ENCODE peak calls at places on chromosomes 3 and 15, in ten cellular contexts. Y, E, Q, A, X, F, D, J, R and C are unnamed samples.

GRCh38 chr3:98008751-98009373 is 26.3 kb downstream of the GABRR3 start:
- DNase-seq in F (no peak), Y (no peak), D (no peak), J (no peak), X (no peak), R (no peak), A (no peak), Q (no peak), E (no peak), C (no peak)

GRCh38 chr15:64246364-64247189 is 83.8 kb upstream of the PPIB start:
- DNase-seq in F (no peak), Y (no peak), A (no peak), Q (no peak), D (no peak), E (no peak), X (peak; percentile 61), J (no peak), R (no peak), C (no peak)

GRCh38 chr3:30873667-30874066 is 20.8 kb downstream of the GADL1 start:
- DNase-seq in Y (no peak), E (no peak), X (no peak), D (no peak), A (no peak), J (no peak), Q (no peak), F (no peak), R (no peak), C (no peak)

GRCh38 chr3:136804813-136805212 is 14.1 kb upstream of the SLC35G2 start:
- DNase-seq in F (peak; percentile 87), A (no peak), D (no peak), R (no peak), J (no peak), X (no peak), Y (no peak), E (no peak), Q (no peak), C (no peak)

GRCh38 chr3:126212629-126213375 is 32.4 kb upstream of the ALDH1L1 start:
- DNase-seq in X (peak; percentile 29), F (peak; percentile 68), Q (peak; percentile 66), J (peak; percentile 72), Y (peak; percentile 70), E (peak; percentile 36), R (peak; percentile 32), D (peak; percentile 39), A (no peak), C (peak; percentile 15)

GRCh38 chr3:156150434-156151066 is 30.2 kb downstream of the KCNAB1 start:
- DNase-seq in Q (peak; percentile 71), X (peak; percentile 26), F (peak; percentile 68), J (peak; percentile 71), A (no peak), Y (peak; percentile 29), E (peak; percentile 25), R (peak; percentile 54), D (peak; percentile 29), C (peak; percentile 52)

GRCh38 chr3:62559831-62560445 is 186.6 kb upstream of the FEZF2 start:
- DNase-seq in F (no peak), Y (no peak), D (no peak), A (no peak), E (no peak), R (no peak), X (no peak), J (no peak), Q (no peak), C (no peak)

GRCh38 chr3:128294999-128295468 is 141.8 kb downstream of the EEFSEC start:
- DNase-seq in E (no peak), D (peak; percentile 14), F (no peak), Y (no peak), X (no peak), J (no peak), Q (no peak), A (peak; percentile 23), R (no peak), C (no peak)

GRCh38 chr3:124557-125179 is 71.9 kb upstream of the CHL1 start:
- DNase-seq in R (no peak), D (no peak), F (no peak), Y (no peak), A (no peak), Q (no peak), J (no peak), X (no peak), E (no peak), C (no peak)

GRCh38 chr3:53495518-53496501 is 1.4 kb downstream of the CACNA1D start:
- DNase-seq in F (peak; percentile 38), E (no peak), Y (peak; percentile 22), Q (no peak), X (no peak), J (peak; percentile 70), A (no peak), D (no peak), R (peak; percentile 30), C (peak; percentile 17)

GRCh38 chr3:153925826-153926514 is 195.2 kb upstream of the ARHGEF26 start:
- DNase-seq in J (no peak), F (no peak), X (no peak), Y (no peak), R (no peak), E (no peak), Q (no peak), A (no peak), D (no peak), C (no peak)

GRCh38 chr3:54213910-54214309 is 91.6 kb downstream of the CACNA2D3 start:
- DNase-seq in F (no peak), J (no peak), X (no peak), E (no peak), Q (no peak), R (no peak), D (no peak), Y (no peak), A (no peak), C (no peak)

GRCh38 chr3:48555949-48556795 is 431 bp downstream of the PFKFB4 start:
- DNase-seq in Y (no peak), R (no peak), F (no peak), A (no peak), E (no peak), X (no peak), D (no peak), J (no peak), Q (no peak), C (no peak)

GRCh38 chr3:48555231-48555948 is 1.2 kb downstream of the PFKFB4 start:
- DNase-seq in E (no peak), J (no peak), Y (no peak), Q (peak; percentile 83), R (no peak), X (no peak), D (no peak), F (no peak), A (no peak), C (no peak)

GRCh38 chr3:48558446-48559134 is 2.0 kb upstream of the PFKFB4 start:
- DNase-seq in F (no peak), Q (peak; percentile 38), D (no peak), X (no peak), Y (no peak), E (peak; percentile 60), A (peak; percentile 90), R (no peak), J (peak; percentile 80), C (peak; percentile 43)

GRCh38 chr3:48553886-48554845 is 2.4 kb downstream of the PFKFB4 start:
- DNase-seq in D (no peak), Y (no peak), E (no peak), J (no peak), Q (no peak), A (no peak), F (no peak), R (no peak), X (no peak), C (no peak)

GRCh38 chr3:48556796-48557626 is at the start of gene PFKFB4:
- DNase-seq in F (peak; percentile 100), X (peak; percentile 98), A (peak; percentile 100), Q (peak; percentile 99), Y (peak; percentile 99), R (peak; percentile 100), D (peak; percentile 99), J (peak; percentile 100), E (peak; percentile 100), C (peak; percentile 100)
- TF ChIP-seq POLR2A in F (no peak), X (no peak), A (no peak), Q (no peak), Y (no peak), R (no peak), D (no peak), J (no peak), E (no peak), C (no peak)

DNA sequence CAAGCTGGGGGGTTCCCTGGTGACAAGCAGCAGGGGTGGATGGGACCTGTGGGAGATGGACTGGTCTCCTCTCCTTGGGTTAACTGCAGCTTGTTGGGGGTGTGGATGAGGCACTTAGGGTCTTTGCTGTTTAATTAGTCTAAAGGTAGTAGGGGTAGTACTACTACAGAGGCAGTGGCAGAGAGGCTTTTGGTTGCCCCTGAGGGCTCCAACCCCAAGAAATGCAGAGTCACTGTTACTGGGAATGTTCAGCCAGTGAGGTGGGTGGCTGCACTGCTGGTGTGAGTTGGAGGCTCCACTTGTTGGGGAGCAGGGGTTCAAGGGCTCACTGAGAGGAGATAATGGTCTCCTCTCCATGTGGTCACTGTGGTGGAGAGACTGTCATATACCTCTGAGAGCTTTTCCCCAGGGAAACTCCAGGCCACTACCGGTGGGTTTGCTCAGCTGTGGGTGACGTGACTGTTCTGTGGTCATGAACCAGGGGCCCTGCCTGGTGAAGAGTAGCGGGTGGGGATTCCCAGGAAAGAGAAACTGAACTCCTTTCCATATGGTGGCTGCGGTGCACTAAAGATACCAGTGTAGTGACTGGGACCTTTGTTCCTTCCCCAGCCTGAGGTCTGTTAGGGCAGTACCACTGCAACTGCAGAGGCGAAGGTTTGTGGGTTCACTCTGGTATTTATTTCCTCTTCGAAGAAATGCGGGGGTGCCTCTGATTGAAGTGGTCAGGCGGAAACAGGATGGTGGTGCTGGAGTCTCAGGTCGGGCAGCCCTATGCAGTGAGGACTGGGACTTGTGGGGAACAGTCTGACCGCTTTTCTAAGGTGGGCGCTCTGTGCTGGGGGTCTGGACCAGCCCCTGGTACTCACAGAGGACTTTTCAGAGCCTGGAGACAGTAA is 68.9 kb upstream of the TNFSF10 start:
- DNase-seq in R (no peak), X (no peak), D (no peak), Q (no peak), E (no peak), J (no peak), A (peak; percentile 75), F (no peak), Y (no peak), C (peak; percentile 43)
- TF ChIP-seq POLR2A in R (no peak), X (no peak), D (no peak), Q (no peak), E (no peak), J (no peak), A (no peak), F (no peak), Y (no peak), C (no peak)

DNA sequence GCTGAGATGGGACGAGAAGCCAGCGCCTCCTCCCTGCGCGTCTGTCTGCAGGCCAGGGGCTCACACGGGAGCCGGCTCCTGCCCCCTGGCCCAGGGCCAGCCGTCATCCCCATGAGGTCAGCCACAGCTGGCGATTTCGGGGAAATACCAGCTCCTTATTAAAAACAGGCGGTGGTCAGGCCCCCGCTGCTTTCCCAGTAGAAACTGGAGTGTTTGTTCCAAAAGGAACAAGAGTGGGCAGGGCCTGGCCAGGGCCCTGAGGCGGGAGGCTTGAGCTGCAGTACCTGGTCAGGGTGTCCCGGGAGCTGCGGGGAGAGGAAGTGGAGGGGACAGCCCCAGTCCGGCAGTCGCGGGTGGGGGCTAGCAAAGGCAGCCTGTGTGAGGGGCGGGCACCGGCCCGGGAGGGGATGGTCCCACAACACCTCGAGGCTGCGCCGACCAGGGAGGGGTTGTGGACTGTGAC is 17.8 kb downstream of the MYL3 start:
- DNase-seq in E (peak; percentile 63), X (no peak), J (peak; percentile 92), F (peak; percentile 76), R (peak; percentile 53), Q (peak; percentile 70), A (peak; percentile 94), D (peak; percentile 70), Y (peak; percentile 82), C (peak; percentile 65)
- TF ChIP-seq POLR2A in E (no peak), X (no peak), J (no peak), F (peak; percentile 74), R (no peak), Q (no peak), A (no peak), D (no peak), Y (no peak), C (no peak)

GRCh38 chr3:16923112-16923511 is 38.4 kb downstream of the PLCL2 start:
- DNase-seq in Q (no peak), X (no peak), F (no peak), J (no peak), E (no peak), R (no peak), A (no peak), D (no peak), Y (no peak), C (no peak)
- TF ChIP-seq POLR2A in Q (no peak), X (no peak), F (no peak), J (no peak), E (no peak), R (no peak), A (no peak), D (no peak), Y (no peak), C (no peak)